ENCODE peak calls at places on chromosomes 3 and 15, in six cellular contexts. R is A549, J is GM12878, P is K562, D is HepG2, X is upper lobe of left lung. H is an unnamed sample.

GRCh38 chr15:70061696-70062270 is 35.9 kb downstream of the TLE3 start:
- ATAC-seq in R (no peak), J (no peak), P (no peak), D (no peak), X (no peak), H (no peak)

GRCh38 chr15:81043568-81044301 is 43.0 kb downstream of the TLNRD1 start:
- ATAC-seq in R (no peak), J (peak), P (peak), D (no peak), X (no peak), H (no peak)

GRCh38 chr3:52405066-52405465 is 39.8 kb downstream of the SEMA3G start:
- ATAC-seq in R (no peak), J (no peak), P (no peak), D (no peak), X (no peak), H (no peak)

GRCh38 chr3:73341272-73341671 is 279.8 kb downstream of the EBLN2 start:
- ATAC-seq in R (no peak), J (no peak), P (no peak), D (no peak), X (no peak), H (no peak)

GRCh38 chr15:98684441-98684840 is 36.1 kb downstream of the IGF1R start:
- ATAC-seq in R (peak), J (no peak), P (no peak), D (no peak), X (peak), H (no peak)

GRCh38 chr15:50353251-50353998 is 1.6 kb downstream of the GABPB1 start:
- ATAC-seq in R (no peak), J (peak), P (no peak), D (no peak), X (peak), H (peak)

GRCh38 chr3:114697441-114697840 is 403.6 kb downstream of the TIGIT start:
- ATAC-seq in R (no peak), J (no peak), P (no peak), D (no peak), X (peak), H (no peak)

GRCh38 chr15:89215627-89216026 is 5.8 kb downstream of the RLBP1 start:
- ATAC-seq in R (peak), J (peak), P (no peak), D (no peak), X (no peak), H (no peak)

GRCh38 chr3:160885791-160886286 is 129.8 kb downstream of the PPM1L start:
- ATAC-seq in R (no peak), J (peak), P (peak), D (peak), X (peak), H (peak)

GRCh38 chr15:101111570-101112262 is 140.1 kb downstream of the CHSY1 start:
- ATAC-seq in R (no peak), J (no peak), P (no peak), D (no peak), X (no peak), H (no peak)

GRCh38 chr3:105022813-105023212 is 343.9 kb upstream of the ALCAM start:
- ATAC-seq in R (no peak), J (no peak), P (no peak), D (no peak), X (no peak), H (no peak)

GRCh38 chr3:13686332-13686731 is 137.4 kb downstream of the FBLN2 start:
- ATAC-seq in R (peak), J (no peak), P (no peak), D (no peak), X (no peak), H (no peak)

GRCh38 chr15:52232327-52232726 is 41.1 kb upstream of the GNB5 start:
- ATAC-seq in R (no peak), J (peak), P (no peak), D (no peak), X (no peak), H (no peak)

GRCh38 chr3:134232146-134232545 is 18.5 kb downstream of the RYK start:
- ATAC-seq in R (no peak), J (peak), P (peak), D (no peak), X (no peak), H (no peak)

GRCh38 chr3:48477959-48478480 is 26.0 kb downstream of the SHISA5 start:
- ATAC-seq in R (no peak), J (no peak), P (no peak), D (no peak), X (no peak), H (no peak)

GRCh38 chr3:172179680-172180399 is 140.5 kb downstream of the FNDC3B start:
- ATAC-seq in R (peak), J (peak), P (peak), D (peak), X (no peak), H (peak)

GRCh38 chr3:197031315-197032285 is 2.0 kb upstream of the MELTF start:
- ATAC-seq in R (peak), J (no peak), P (peak), D (peak), X (peak), H (peak)
- TF ChIP-seq POLR2A in R (no peak), J (no peak), P (no peak), D (no peak), X (no peak), H (no peak)

DNA sequence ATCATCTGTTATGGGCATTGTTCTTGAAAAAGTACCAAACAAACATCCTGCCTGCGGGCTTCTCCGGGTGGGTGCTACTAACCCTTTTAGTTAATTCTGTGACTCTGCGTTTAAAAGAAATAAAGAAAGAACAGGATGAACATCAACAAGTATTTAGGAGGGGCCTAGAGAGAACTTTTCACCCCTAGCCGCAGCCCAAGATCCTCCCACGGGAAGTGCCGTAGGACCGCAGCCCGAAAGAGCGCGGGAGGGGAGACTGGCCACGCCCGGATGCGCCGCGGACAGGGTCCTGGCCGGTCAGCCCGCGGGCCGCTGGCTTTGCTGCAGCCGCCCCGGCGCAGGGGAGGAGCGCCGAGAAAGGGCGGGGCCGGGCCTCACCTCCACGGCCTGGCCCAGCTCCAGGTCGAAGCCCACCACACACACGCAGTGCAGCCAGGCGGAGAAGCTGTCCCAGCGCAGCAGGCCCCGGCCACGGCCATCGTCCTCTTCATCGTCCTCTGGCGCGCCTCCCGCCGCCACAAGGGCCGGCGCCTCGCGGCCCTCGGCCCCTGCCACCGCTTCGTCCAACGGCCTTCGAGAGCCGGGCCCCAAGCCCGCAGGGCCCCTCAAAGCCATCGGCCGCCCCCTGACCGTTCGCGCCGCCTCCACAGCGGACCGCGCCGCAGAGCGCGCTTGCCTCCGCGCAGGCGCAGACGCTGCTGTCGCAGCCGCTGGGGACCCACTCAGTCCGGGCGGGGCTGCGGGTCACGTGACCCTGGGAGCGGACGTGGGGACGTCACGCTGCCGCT is at the start of gene DENND6A:
- ATAC-seq in R (peak), J (peak), P (peak), D (peak), X (peak), H (peak)
- TF ChIP-seq EP300 in R (no peak), J (no peak), P (no peak), D (no peak), X (no peak), H (no peak)

GRCh38 chr15:57323806-57324589 is 52.3 kb upstream of the CGNL1 start:
- ATAC-seq in R (peak), J (peak), P (peak), D (peak), X (no peak), H (no peak)
- TF ChIP-seq POLR2A in R (no peak), J (no peak), P (peak), D (no peak), X (no peak), H (no peak)

GRCh38 chr3:32109256-32109655 is 2.8 kb downstream of the GPD1L start:
- ATAC-seq in R (no peak), J (no peak), P (no peak), D (no peak), X (peak), H (peak)
- TF ChIP-seq EP300 in R (no peak), J (no peak), P (no peak), D (no peak), X (no peak), H (no peak)

GRCh38 chr3:150544726-150545125 is 1.6 kb downstream of the SERP1 start:
- ATAC-seq in R (no peak), J (no peak), P (no peak), D (no peak), X (no peak), H (no peak)

GRCh38 chr3:150545419-150546225 is 674 bp downstream of the SERP1 start:
- ATAC-seq in R (no peak), J (peak), P (peak), D (peak), X (peak), H (no peak)

GRCh38 chr3:150547045-150547753 is 612 bp downstream of the EIF2A start:
- ATAC-seq in R (no peak), J (no peak), P (peak), D (no peak), X (no peak), H (no peak)

GRCh38 chr3:150544040-150544439 is 2.3 kb downstream of the SERP1 start:
- ATAC-seq in R (no peak), J (no peak), P (no peak), D (no peak), X (no peak), H (no peak)

DNA sequence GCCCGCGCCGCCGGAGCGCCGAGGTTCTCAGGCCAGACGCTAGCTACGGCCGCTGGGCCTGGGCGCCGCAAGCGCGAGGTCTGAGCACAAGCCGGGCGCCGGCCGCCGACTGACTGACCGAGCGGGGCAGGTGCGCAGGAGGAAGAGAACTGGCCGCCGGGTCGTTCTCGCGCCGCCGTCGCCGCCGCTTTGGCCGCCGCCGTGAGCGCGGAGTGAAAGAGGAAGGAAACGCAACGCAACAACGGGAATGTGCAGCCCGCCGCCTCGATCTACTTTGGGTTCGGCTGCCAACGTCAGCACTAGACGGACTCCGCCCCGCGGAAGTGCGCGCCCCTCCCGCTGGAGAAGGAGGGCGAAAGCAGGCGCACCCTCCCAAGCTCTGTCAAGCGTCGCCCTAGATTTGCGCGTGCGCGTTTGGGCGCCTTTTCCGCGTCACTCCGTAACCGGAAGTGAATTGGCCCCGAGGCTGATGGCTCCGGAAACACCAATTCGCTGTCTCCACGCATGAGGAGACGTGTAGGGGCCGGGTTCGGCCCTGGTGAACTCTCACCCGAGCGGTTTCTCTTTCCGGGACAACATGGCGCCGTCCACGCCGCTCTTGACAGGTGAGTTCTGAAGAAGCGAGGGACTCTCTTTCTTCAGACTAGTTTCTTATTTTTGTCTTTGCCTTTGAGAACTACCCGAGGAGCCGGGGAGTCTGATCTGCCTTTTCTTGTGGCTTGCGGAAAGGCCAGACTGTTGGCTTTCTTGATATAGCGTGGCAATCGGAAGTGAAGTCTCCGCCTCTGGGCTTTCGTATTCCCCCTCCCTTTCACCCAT is at the start of the genes EIF2A and SERP1:
- ATAC-seq in R (peak), J (peak), P (peak), D (peak), X (peak), H (peak)
- TF ChIP-seq POLR2A in R (peak), J (peak), P (peak), D (peak), X (peak), H (peak)

GRCh38 chr15:94306700-94307650 is 75.6 kb downstream of the MCTP2 start:
- ATAC-seq in R (no peak), J (peak), P (no peak), D (no peak), X (no peak), H (no peak)
- TF ChIP-seq EP300 in R (no peak), J (peak), P (no peak), D (no peak), X (no peak), H (no peak)

GRCh38 chr15:56731571-56731970 is 1.7 kb downstream of the ZNF280D start:
- ATAC-seq in R (no peak), J (no peak), P (no peak), D (no peak), X (no peak), H (no peak)
- TF ChIP-seq POLR2A in R (no peak), J (no peak), P (no peak), D (no peak), X (no peak), H (no peak)

DNA sequence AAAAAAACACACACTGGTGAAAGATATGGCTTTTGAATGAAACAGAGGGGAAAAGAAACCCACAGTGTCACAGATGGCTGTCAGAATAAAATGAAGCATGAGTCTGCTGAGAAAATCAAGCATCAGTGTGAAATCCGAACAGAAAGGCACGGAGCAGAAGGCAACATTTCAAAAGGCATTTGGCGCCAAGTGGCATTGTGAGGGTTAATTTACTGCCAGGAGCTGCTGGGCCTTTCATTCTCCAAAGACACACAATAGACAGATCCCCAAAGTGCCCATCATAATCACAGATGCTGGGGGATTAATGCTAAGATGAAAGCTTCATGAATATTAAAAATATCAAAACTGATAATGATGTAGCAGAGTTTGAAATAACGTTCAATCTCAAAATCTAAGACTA is 589.3 kb downstream of the ROBO1 start:
- ATAC-seq in R (no peak), J (no peak), P (no peak), D (no peak), X (no peak), H (no peak)
- TF ChIP-seq EP300 in R (no peak), J (no peak), P (no peak), D (no peak), X (no peak), H (no peak)

GRCh38 chr3:69353492-69353891 is 32.4 kb downstream of the FRMD4B start:
- ATAC-seq in R (no peak), J (peak), P (no peak), D (no peak), X (peak), H (peak)
- TF ChIP-seq POLR2A in R (no peak), J (no peak), P (no peak), D (no peak), X (peak), H (no peak)

GRCh38 chr3:112948346-112948838 is 26.5 kb downstream of the CD200R1 start:
- ATAC-seq in R (no peak), J (no peak), P (no peak), D (no peak), X (no peak), H (no peak)
- TF ChIP-seq EP300 in R (no peak), J (no peak), P (no peak), D (no peak), X (no peak), H (no peak)

H was measured in gastroesophageal sphincter.